ENCODE peak calls at places on chromosomes 2 and 18, in four cellular contexts. One of them, this sample, is unnamed.
A peak's percentile ranks its signal among the peaks of the same experiment; 100 is the strongest.

GRCh38 chr2:203572316-203572715 is 37.2 kb upstream of the RAPH1 start:
- DNase-seq in K562: no peak
- DNase-seq in GM12878: no peak
- DNase-seq in GM12891: no peak
- DNase-seq in this sample: no peak

GRCh38 chr2:205364261-205364660 is 318.0 kb upstream of the NRP2 start:
- DNase-seq in K562: no peak
- DNase-seq in GM12878: no peak
- DNase-seq in GM12891: no peak
- DNase-seq in this sample: no peak

GRCh38 chr2:240567137-240567871 is 980 bp upstream of the RNPEPL1 start:
- DNase-seq in K562: no peak
- DNase-seq in GM12878: no peak
- DNase-seq in GM12891: no peak
- DNase-seq in this sample: peak; percentile 59

GRCh38 chr2:230226090-230226551 is 585 bp downstream of the SP140 start:
- DNase-seq in K562: no peak
- DNase-seq in GM12878: peak; percentile 76
- DNase-seq in GM12891: no peak
- DNase-seq in this sample: peak; percentile 32

GRCh38 chr2:139216435-139216834 is 436.2 kb upstream of the NXPH2 start:
- DNase-seq in K562: no peak
- DNase-seq in GM12878: no peak
- DNase-seq in GM12891: no peak
- DNase-seq in this sample: no peak

GRCh38 chr2:69222984-69223658 is 163.9 kb downstream of the GFPT1 start:
- DNase-seq in K562: no peak
- DNase-seq in GM12878: no peak
- DNase-seq in GM12891: no peak
- DNase-seq in this sample: no peak

GRCh38 chr2:181117176-181117925 is 136.9 kb downstream of the UBE2E3 start:
- DNase-seq in K562: no peak
- DNase-seq in GM12878: no peak
- DNase-seq in GM12891: no peak
- DNase-seq in this sample: no peak

GRCh38 chr2:203551653-203552250 is 16.7 kb upstream of the RAPH1 start:
- DNase-seq in K562: no peak
- DNase-seq in GM12878: no peak
- DNase-seq in GM12891: no peak
- DNase-seq in this sample: no peak

GRCh38 chr2:174337337-174338154 is 2.8 kb downstream of the SP9 start:
- DNase-seq in K562: peak; percentile 66
- DNase-seq in GM12878: no peak
- DNase-seq in GM12891: no peak
- DNase-seq in this sample: no peak

GRCh38 chr2:230872968-230873669 is 8.4 kb downstream of the ITM2C start:
- DNase-seq in K562: no peak
- DNase-seq in GM12878: peak; percentile 74
- DNase-seq in GM12891: peak; percentile 76
- DNase-seq in this sample: no peak

GRCh38 chr2:236976271-236977120 is 109.2 kb upstream of the COPS8 start:
- DNase-seq in K562: no peak
- DNase-seq in GM12878: no peak
- DNase-seq in GM12891: no peak
- DNase-seq in this sample: peak; percentile 5

GRCh38 chr2:18396328-18396727 is 164.1 kb downstream of the RDH14 start:
- DNase-seq in K562: no peak
- DNase-seq in GM12878: no peak
- DNase-seq in GM12891: no peak
- DNase-seq in this sample: no peak

GRCh38 chr2:128525653-128526052 is 207.0 kb upstream of the HS6ST1 start:
- DNase-seq in K562: no peak
- DNase-seq in GM12878: no peak
- DNase-seq in GM12891: no peak
- DNase-seq in this sample: no peak

GRCh38 chr18:62523631-62524442 is 1.0 kb downstream of the ZCCHC2 start:
- DNase-seq in K562: peak; percentile 15
- DNase-seq in GM12878: no peak
- DNase-seq in GM12891: no peak
- DNase-seq in this sample: no peak

GRCh38 chr2:168037772-168038171 is 209.6 kb downstream of the STK39 start:
- DNase-seq in K562: no peak
- DNase-seq in GM12878: no peak
- DNase-seq in GM12891: no peak
- DNase-seq in this sample: no peak

GRCh38 chr18:59639136-59639535 is 58.1 kb downstream of the CCBE1 start:
- DNase-seq in K562: no peak
- DNase-seq in GM12878: no peak
- DNase-seq in GM12891: no peak
- DNase-seq in this sample: no peak

GRCh38 chr2:19373352-19373751 is 14.9 kb upstream of the OSR1 start:
- DNase-seq in K562: no peak
- DNase-seq in GM12878: no peak
- DNase-seq in GM12891: no peak
- DNase-seq in this sample: no peak

GRCh38 chr2:1676091-1676912 is 68.0 kb downstream of the PXDN start:
- DNase-seq in K562: no peak
- DNase-seq in GM12878: no peak
- DNase-seq in GM12891: no peak
- DNase-seq in this sample: no peak

DNA sequence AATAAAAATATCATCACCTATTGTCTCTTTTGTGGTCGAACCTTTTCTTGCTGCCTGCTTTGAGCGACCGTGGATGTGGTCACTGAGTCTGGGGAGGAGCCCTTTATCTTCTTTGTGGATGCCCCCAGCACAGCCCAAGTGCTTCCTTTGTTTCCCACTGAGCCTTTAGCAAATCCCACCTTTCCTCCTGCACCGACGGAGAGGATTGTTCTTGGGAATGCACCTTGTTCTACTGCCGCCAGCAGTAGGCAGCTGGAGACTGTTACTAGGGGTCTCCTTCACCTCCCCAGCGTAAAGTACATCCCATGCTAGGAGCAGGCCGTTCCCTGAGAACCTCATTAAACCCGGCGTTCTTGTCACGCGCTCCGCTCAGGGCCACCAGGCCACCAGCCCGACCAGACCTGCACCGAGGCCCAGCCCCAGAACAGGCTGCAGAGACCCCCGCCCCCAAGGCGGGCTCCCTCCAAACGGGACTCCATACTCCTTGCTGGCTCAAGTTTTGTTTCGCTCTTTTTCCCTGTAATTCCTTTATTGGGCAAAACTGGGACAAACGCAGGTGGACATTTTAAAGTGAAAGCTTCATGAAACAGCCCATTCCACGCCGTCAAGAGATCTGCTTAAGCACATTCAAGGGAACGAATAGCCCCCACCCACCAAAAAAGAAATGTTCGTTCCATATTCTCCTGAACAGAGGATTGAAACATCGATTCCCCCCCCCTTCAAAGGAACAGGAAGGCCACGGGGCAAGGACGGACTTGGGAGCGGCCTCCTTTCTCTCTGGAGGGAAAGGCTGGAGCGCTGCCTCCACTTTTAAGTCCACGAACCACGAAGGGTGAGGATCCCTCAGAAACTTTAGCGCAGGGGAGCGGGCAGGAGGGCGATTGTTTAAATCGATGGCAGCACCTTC is 1.1 kb upstream of the MAT2A start:
- DNase-seq in K562: peak; percentile 53
- DNase-seq in GM12878: no peak
- DNase-seq in GM12891: no peak
- DNase-seq in this sample: peak; percentile 65
- TF ChIP-seq SPI1 in K562: no peak
- TF ChIP-seq SPI1 in GM12878: no peak
- TF ChIP-seq SPI1 in GM12891: no peak
- TF ChIP-seq SPI1 in this sample: no peak

GRCh38 chr2:101803945-101804696 is 106.6 kb downstream of the MAP4K4 start:
- DNase-seq in K562: no peak
- DNase-seq in GM12878: no peak
- DNase-seq in GM12891: no peak
- DNase-seq in this sample: peak; percentile 3

GRCh38 chr2:101802329-101802728 is 104.8 kb downstream of the MAP4K4 start:
- DNase-seq in K562: no peak
- DNase-seq in GM12878: no peak
- DNase-seq in GM12891: no peak
- DNase-seq in this sample: no peak

GRCh38 chr2:101805146-101806088 is 107.9 kb downstream of the MAP4K4 start:
- DNase-seq in K562: no peak
- DNase-seq in GM12878: no peak
- DNase-seq in GM12891: no peak
- DNase-seq in this sample: no peak

GRCh38 chr2:101801496-101801895 is 104.0 kb downstream of the MAP4K4 start:
- DNase-seq in K562: no peak
- DNase-seq in GM12878: no peak
- DNase-seq in GM12891: no peak
- DNase-seq in this sample: no peak

GRCh38 chr2:101803128-101803527 is 105.6 kb downstream of the MAP4K4 start:
- DNase-seq in K562: no peak
- DNase-seq in GM12878: no peak
- DNase-seq in GM12891: no peak
- DNase-seq in this sample: no peak
- TF ChIP-seq SPI1 in K562: no peak
- TF ChIP-seq SPI1 in GM12878: no peak
- TF ChIP-seq SPI1 in GM12891: no peak
- TF ChIP-seq SPI1 in this sample: no peak

GRCh38 chr2:120470041-120470716 is 124.2 kb downstream of the INHBB start:
- DNase-seq in K562: no peak
- DNase-seq in GM12878: no peak
- DNase-seq in GM12891: no peak
- DNase-seq in this sample: peak; percentile 81
- TF ChIP-seq SPI1 in K562: no peak
- TF ChIP-seq SPI1 in GM12878: no peak
- TF ChIP-seq SPI1 in GM12891: no peak
- TF ChIP-seq SPI1 in this sample: peak; percentile 27

DNA sequence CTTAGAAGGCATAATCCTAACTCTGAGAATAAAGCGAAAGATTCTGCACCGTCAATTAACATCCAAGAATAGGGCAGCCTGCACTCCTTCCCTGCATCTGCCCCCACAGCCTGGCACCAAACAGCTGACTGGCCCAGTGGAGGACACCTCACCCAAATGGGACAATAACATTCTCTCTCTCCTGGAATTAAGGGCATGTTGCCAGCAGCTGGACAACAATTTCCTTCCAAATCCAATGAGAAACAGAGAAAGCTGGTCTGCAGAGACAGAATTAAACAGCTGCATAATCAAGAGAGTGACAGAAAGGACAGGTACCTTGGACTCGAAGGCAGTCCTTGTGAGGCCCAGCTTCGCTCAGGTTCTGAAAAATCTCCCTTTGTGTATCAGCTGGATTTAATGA is 15.0 kb downstream of the COX7A2L start:
- DNase-seq in K562: no peak
- DNase-seq in GM12878: no peak
- DNase-seq in GM12891: no peak
- DNase-seq in this sample: no peak
- TF ChIP-seq SPI1 in K562: no peak
- TF ChIP-seq SPI1 in GM12878: no peak
- TF ChIP-seq SPI1 in GM12891: no peak
- TF ChIP-seq SPI1 in this sample: no peak

DNA sequence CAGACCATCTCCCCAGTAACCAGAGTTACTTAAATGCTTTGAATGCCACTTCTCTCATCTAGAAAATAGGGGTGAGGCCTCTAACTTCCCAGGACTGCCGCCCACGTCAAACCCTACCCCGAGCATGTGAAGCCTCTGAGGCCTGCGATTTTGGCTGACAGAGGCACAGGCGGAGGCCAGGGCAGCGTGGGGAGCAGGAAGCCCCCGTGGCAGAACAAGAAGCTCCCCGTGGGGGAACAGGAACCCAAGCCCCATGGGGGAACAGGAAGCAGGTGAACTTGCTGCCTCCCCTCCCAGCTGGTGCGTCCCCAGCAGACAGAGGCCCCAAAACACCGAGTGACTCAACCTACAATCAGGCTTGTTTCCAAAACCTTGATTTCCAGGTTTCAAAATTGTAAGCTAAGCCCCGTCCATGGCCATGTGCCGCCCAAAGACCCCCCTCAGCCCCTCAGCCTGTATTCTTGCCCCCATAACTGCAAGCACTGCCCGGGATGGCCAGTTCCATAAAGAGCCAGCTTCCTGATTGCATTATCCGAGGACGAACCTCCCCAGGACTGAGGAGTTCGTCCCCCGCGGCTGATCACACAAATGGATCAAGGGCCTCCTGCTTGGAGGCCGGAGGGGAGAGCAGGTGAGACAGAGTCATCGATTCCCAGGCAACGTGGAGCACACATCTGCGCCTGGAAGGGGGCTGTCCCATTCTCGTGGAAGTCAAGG is 36.4 kb upstream of the CTDP1 start:
- DNase-seq in K562: no peak
- DNase-seq in GM12878: no peak
- DNase-seq in GM12891: no peak
- DNase-seq in this sample: peak; percentile 80
- TF ChIP-seq SPI1 in K562: no peak
- TF ChIP-seq SPI1 in GM12878: no peak
- TF ChIP-seq SPI1 in GM12891: no peak
- TF ChIP-seq SPI1 in this sample: peak; percentile 51

GRCh38 chr2:177172034-177172880 is 40.3 kb upstream of the HNRNPA3 start:
- DNase-seq in K562: no peak
- DNase-seq in GM12878: no peak
- DNase-seq in GM12891: no peak
- DNase-seq in this sample: no peak
- TF ChIP-seq SPI1 in K562: no peak
- TF ChIP-seq SPI1 in GM12878: no peak
- TF ChIP-seq SPI1 in GM12891: no peak
- TF ChIP-seq SPI1 in this sample: no peak

This sample was measured in HL-60.